ENCODE peak calls at places on chromosome 5, in seven cellular contexts. One of them, this sample, is unnamed.

GRCh38 chr5:112228672-112229071 is 190.4 kb downstream of the EPB41L4A start:
- DNase-seq in naive thymus-derived CD8-positive, alpha-beta T cell: no peak
- DNase-seq in GM13976: no peak
- DNase-seq in EH: peak
- DNase-seq in activated T-cell treated with anti-CD3 and anti-CD28 coated beads, Interleukin-2, amount 50 U/mL, for 72 hours: no peak
- DNase-seq in T-helper 2 cell: no peak
- DNase-seq in NCI-H774: peak
- DNase-seq in this sample: peak

GRCh38 chr5:69450116-69450515 is 35.2 kb downstream of the MARVELD2 start:
- DNase-seq in naive thymus-derived CD8-positive, alpha-beta T cell: no peak
- DNase-seq in GM13976: no peak
- DNase-seq in EH: peak
- DNase-seq in activated T-cell treated with anti-CD3 and anti-CD28 coated beads, Interleukin-2, amount 50 U/mL, for 72 hours: no peak
- DNase-seq in T-helper 2 cell: no peak
- DNase-seq in NCI-H774: no peak
- DNase-seq in this sample: no peak

GRCh38 chr5:107855171-107855570 is 184.4 kb upstream of the EFNA5 start:
- DNase-seq in naive thymus-derived CD8-positive, alpha-beta T cell: no peak
- DNase-seq in GM13976: no peak
- DNase-seq in EH: peak
- DNase-seq in activated T-cell treated with anti-CD3 and anti-CD28 coated beads, Interleukin-2, amount 50 U/mL, for 72 hours: no peak
- DNase-seq in T-helper 2 cell: no peak
- DNase-seq in NCI-H774: no peak
- DNase-seq in this sample: no peak

GRCh38 chr5:55191165-55191564 is 18.2 kb upstream of the CDC20B start:
- DNase-seq in naive thymus-derived CD8-positive, alpha-beta T cell: no peak
- DNase-seq in GM13976: no peak
- DNase-seq in EH: no peak
- DNase-seq in activated T-cell treated with anti-CD3 and anti-CD28 coated beads, Interleukin-2, amount 50 U/mL, for 72 hours: no peak
- DNase-seq in T-helper 2 cell: no peak
- DNase-seq in NCI-H774: no peak
- DNase-seq in this sample: no peak

GRCh38 chr5:167702014-167702413 is 589.4 kb upstream of the WWC1 start:
- DNase-seq in naive thymus-derived CD8-positive, alpha-beta T cell: no peak
- DNase-seq in GM13976: no peak
- DNase-seq in EH: no peak
- DNase-seq in activated T-cell treated with anti-CD3 and anti-CD28 coated beads, Interleukin-2, amount 50 U/mL, for 72 hours: no peak
- DNase-seq in T-helper 2 cell: no peak
- DNase-seq in NCI-H774: no peak
- DNase-seq in this sample: no peak

GRCh38 chr5:132301341-132302274 is 7.4 kb downstream of the SLC22A4 start:
- DNase-seq in naive thymus-derived CD8-positive, alpha-beta T cell: no peak
- DNase-seq in GM13976: no peak
- DNase-seq in EH: no peak
- DNase-seq in activated T-cell treated with anti-CD3 and anti-CD28 coated beads, Interleukin-2, amount 50 U/mL, for 72 hours: no peak
- DNase-seq in T-helper 2 cell: no peak
- DNase-seq in NCI-H774: no peak
- DNase-seq in this sample: no peak

GRCh38 chr5:152105085-152105484 is 180.4 kb upstream of the GLRA1 start:
- DNase-seq in naive thymus-derived CD8-positive, alpha-beta T cell: no peak
- DNase-seq in GM13976: no peak
- DNase-seq in EH: no peak
- DNase-seq in activated T-cell treated with anti-CD3 and anti-CD28 coated beads, Interleukin-2, amount 50 U/mL, for 72 hours: no peak
- DNase-seq in T-helper 2 cell: no peak
- DNase-seq in NCI-H774: no peak
- DNase-seq in this sample: no peak

GRCh38 chr5:92887254-92887653 is 693.8 kb downstream of the NR2F1-AS1 start:
- DNase-seq in naive thymus-derived CD8-positive, alpha-beta T cell: no peak
- DNase-seq in GM13976: no peak
- DNase-seq in EH: no peak
- DNase-seq in activated T-cell treated with anti-CD3 and anti-CD28 coated beads, Interleukin-2, amount 50 U/mL, for 72 hours: no peak
- DNase-seq in T-helper 2 cell: no peak
- DNase-seq in NCI-H774: no peak
- DNase-seq in this sample: no peak

GRCh38 chr5:135308245-135308644 is 90.8 kb downstream of the MACROH2A1 start:
- DNase-seq in naive thymus-derived CD8-positive, alpha-beta T cell: no peak
- DNase-seq in GM13976: no peak
- DNase-seq in EH: peak
- DNase-seq in activated T-cell treated with anti-CD3 and anti-CD28 coated beads, Interleukin-2, amount 50 U/mL, for 72 hours: no peak
- DNase-seq in T-helper 2 cell: no peak
- DNase-seq in NCI-H774: no peak
- DNase-seq in this sample: no peak

GRCh38 chr5:7781899-7782298 is 69.0 kb downstream of the CFAP90 start:
- DNase-seq in naive thymus-derived CD8-positive, alpha-beta T cell: no peak
- DNase-seq in GM13976: no peak
- DNase-seq in EH: no peak
- DNase-seq in activated T-cell treated with anti-CD3 and anti-CD28 coated beads, Interleukin-2, amount 50 U/mL, for 72 hours: no peak
- DNase-seq in T-helper 2 cell: no peak
- DNase-seq in NCI-H774: no peak
- DNase-seq in this sample: no peak

GRCh38 chr5:8333977-8334376 is 465.0 kb downstream of the MTRR start:
- DNase-seq in naive thymus-derived CD8-positive, alpha-beta T cell: no peak
- DNase-seq in GM13976: no peak
- DNase-seq in EH: no peak
- DNase-seq in activated T-cell treated with anti-CD3 and anti-CD28 coated beads, Interleukin-2, amount 50 U/mL, for 72 hours: no peak
- DNase-seq in T-helper 2 cell: no peak
- DNase-seq in NCI-H774: no peak
- DNase-seq in this sample: no peak

GRCh38 chr5:145887976-145888574 is 15.3 kb upstream of the GRXCR2 start:
- DNase-seq in naive thymus-derived CD8-positive, alpha-beta T cell: no peak
- DNase-seq in GM13976: peak
- DNase-seq in EH: peak
- DNase-seq in activated T-cell treated with anti-CD3 and anti-CD28 coated beads, Interleukin-2, amount 50 U/mL, for 72 hours: no peak
- DNase-seq in T-helper 2 cell: no peak
- DNase-seq in NCI-H774: no peak
- DNase-seq in this sample: no peak

GRCh38 chr5:109390188-109390587 is 19.6 kb downstream of the PJA2 start:
- DNase-seq in naive thymus-derived CD8-positive, alpha-beta T cell: no peak
- DNase-seq in GM13976: no peak
- DNase-seq in EH: no peak
- DNase-seq in activated T-cell treated with anti-CD3 and anti-CD28 coated beads, Interleukin-2, amount 50 U/mL, for 72 hours: no peak
- DNase-seq in T-helper 2 cell: no peak
- DNase-seq in NCI-H774: no peak
- DNase-seq in this sample: no peak

GRCh38 chr5:159737263-159737662 is 179.0 kb upstream of the ADRA1B start:
- DNase-seq in naive thymus-derived CD8-positive, alpha-beta T cell: no peak
- DNase-seq in GM13976: no peak
- DNase-seq in EH: peak
- DNase-seq in activated T-cell treated with anti-CD3 and anti-CD28 coated beads, Interleukin-2, amount 50 U/mL, for 72 hours: no peak
- DNase-seq in T-helper 2 cell: no peak
- DNase-seq in NCI-H774: no peak
- DNase-seq in this sample: no peak

GRCh38 chr5:113123563-113123962 is 147.0 kb downstream of the DCP2 start:
- DNase-seq in naive thymus-derived CD8-positive, alpha-beta T cell: no peak
- DNase-seq in GM13976: no peak
- DNase-seq in EH: no peak
- DNase-seq in activated T-cell treated with anti-CD3 and anti-CD28 coated beads, Interleukin-2, amount 50 U/mL, for 72 hours: no peak
- DNase-seq in T-helper 2 cell: no peak
- DNase-seq in NCI-H774: no peak
- DNase-seq in this sample: no peak

GRCh38 chr5:50745221-50745620 is 78.8 kb downstream of the PARP8 start:
- DNase-seq in naive thymus-derived CD8-positive, alpha-beta T cell: no peak
- DNase-seq in GM13976: no peak
- DNase-seq in EH: no peak
- DNase-seq in activated T-cell treated with anti-CD3 and anti-CD28 coated beads, Interleukin-2, amount 50 U/mL, for 72 hours: no peak
- DNase-seq in T-helper 2 cell: no peak
- DNase-seq in NCI-H774: peak
- DNase-seq in this sample: no peak

GRCh38 chr5:61256474-61256873 is 75.6 kb upstream of the ZSWIM6 start:
- DNase-seq in naive thymus-derived CD8-positive, alpha-beta T cell: no peak
- DNase-seq in GM13976: no peak
- DNase-seq in EH: no peak
- DNase-seq in activated T-cell treated with anti-CD3 and anti-CD28 coated beads, Interleukin-2, amount 50 U/mL, for 72 hours: no peak
- DNase-seq in T-helper 2 cell: no peak
- DNase-seq in NCI-H774: no peak
- DNase-seq in this sample: peak

GRCh38 chr5:87081511-87082372 is 185.9 kb upstream of the RASA1 start:
- DNase-seq in naive thymus-derived CD8-positive, alpha-beta T cell: no peak
- DNase-seq in GM13976: peak
- DNase-seq in EH: no peak
- DNase-seq in activated T-cell treated with anti-CD3 and anti-CD28 coated beads, Interleukin-2, amount 50 U/mL, for 72 hours: peak
- DNase-seq in T-helper 2 cell: no peak
- DNase-seq in NCI-H774: no peak
- DNase-seq in this sample: no peak

GRCh38 chr5:7392401-7393024 is 3.4 kb upstream of the ADCY2 start:
- DNase-seq in naive thymus-derived CD8-positive, alpha-beta T cell: no peak
- DNase-seq in GM13976: no peak
- DNase-seq in EH: peak
- DNase-seq in activated T-cell treated with anti-CD3 and anti-CD28 coated beads, Interleukin-2, amount 50 U/mL, for 72 hours: no peak
- DNase-seq in T-helper 2 cell: no peak
- DNase-seq in NCI-H774: peak
- DNase-seq in this sample: peak

GRCh38 chr5:140018096-140018481 is 25.0 kb downstream of the NRG2 start:
- DNase-seq in naive thymus-derived CD8-positive, alpha-beta T cell: no peak
- DNase-seq in GM13976: no peak
- DNase-seq in EH: no peak
- DNase-seq in activated T-cell treated with anti-CD3 and anti-CD28 coated beads, Interleukin-2, amount 50 U/mL, for 72 hours: no peak
- DNase-seq in T-helper 2 cell: no peak
- DNase-seq in NCI-H774: no peak
- DNase-seq in this sample: no peak

GRCh38 chr5:72036951-72037350 is 70.3 kb upstream of the MAP1B start:
- DNase-seq in naive thymus-derived CD8-positive, alpha-beta T cell: no peak
- DNase-seq in GM13976: no peak
- DNase-seq in EH: peak
- DNase-seq in activated T-cell treated with anti-CD3 and anti-CD28 coated beads, Interleukin-2, amount 50 U/mL, for 72 hours: no peak
- DNase-seq in T-helper 2 cell: no peak
- DNase-seq in NCI-H774: no peak
- DNase-seq in this sample: no peak

GRCh38 chr5:1410156-1411014 is 34.9 kb downstream of the SLC6A3 start:
- DNase-seq in naive thymus-derived CD8-positive, alpha-beta T cell: no peak
- DNase-seq in GM13976: no peak
- DNase-seq in EH: no peak
- DNase-seq in activated T-cell treated with anti-CD3 and anti-CD28 coated beads, Interleukin-2, amount 50 U/mL, for 72 hours: no peak
- DNase-seq in T-helper 2 cell: no peak
- DNase-seq in NCI-H774: no peak
- DNase-seq in this sample: no peak

GRCh38 chr5:115657883-115658233 is 32.0 kb upstream of the TMED7 start:
- DNase-seq in naive thymus-derived CD8-positive, alpha-beta T cell: no peak
- DNase-seq in GM13976: no peak
- DNase-seq in EH: peak
- DNase-seq in activated T-cell treated with anti-CD3 and anti-CD28 coated beads, Interleukin-2, amount 50 U/mL, for 72 hours: no peak
- DNase-seq in T-helper 2 cell: no peak
- DNase-seq in NCI-H774: no peak
- DNase-seq in this sample: no peak

This sample was measured in NCI-H2029 treated with DMSO at 0.1 percent for 48 hours.